ENCODE peak calls at places on chromosomes 16 and 17, in seven cellular contexts. T, I, V, M, K, S and Z are unnamed samples.

GRCh38 chr16:65524997-65525396 is 403.1 kb upstream of the CDH11 start:
- DNase-seq in T (no peak), S (no peak), K (no peak), I (no peak), M (no peak), V (no peak), Z (peak; percentile 47)

GRCh38 chr17:27535975-27536374 is 79.7 kb downstream of the KSR1 start:
- DNase-seq in K (no peak), S (peak; percentile 19), I (no peak), V (no peak), T (no peak), M (no peak), Z (peak; percentile 37)

GRCh38 chr16:3012828-3013420 is at the start of gene CLDN9:
- DNase-seq in T (no peak), V (no peak), S (no peak), M (no peak), I (no peak), K (no peak), Z (no peak)

GRCh38 chr16:70437017-70437581 is 1.8 kb downstream of the ST3GAL2 start:
- DNase-seq in M (no peak), K (no peak), T (no peak), V (no peak), I (no peak), S (peak; percentile 71), Z (peak; percentile 89)

GRCh38 chr17:65278050-65278819 is 141.1 kb downstream of the RGS9 start:
- DNase-seq in I (peak; percentile 21), S (peak; percentile 87), M (no peak), T (peak; percentile 37), V (peak; percentile 65), K (no peak), Z (peak; percentile 78)

GRCh38 chr16:11121083-11121482 is 134.9 kb downstream of the SOCS1 start:
- DNase-seq in M (no peak), S (no peak), I (no peak), K (no peak), V (no peak), T (no peak), Z (no peak)

GRCh38 chr17:80785477-80786178 is 206.0 kb upstream of the CHMP6 start:
- DNase-seq in V (no peak), K (no peak), I (peak; percentile 67), M (no peak), T (no peak), S (no peak), Z (no peak)

GRCh38 chr17:4625181-4625601 is 16.3 kb downstream of the ALOX15 start:
- DNase-seq in K (no peak), S (no peak), I (no peak), M (no peak), V (no peak), T (no peak), Z (peak; percentile 22)

GRCh38 chr16:65148804-65149203 is 26.9 kb upstream of the CDH11 start:
- DNase-seq in K (no peak), T (no peak), M (no peak), V (no peak), S (no peak), I (no peak), Z (no peak)

GRCh38 chr16:75064403-75065148 is 52.0 kb downstream of the LDHD start:
- DNase-seq in S (no peak), K (no peak), M (no peak), I (peak; percentile 20), V (no peak), T (no peak), Z (no peak)

GRCh38 chr16:23323224-23324030 is 21.3 kb downstream of the SCNN1B start:
- DNase-seq in M (no peak), T (no peak), S (no peak), K (no peak), V (no peak), I (no peak), Z (no peak)

GRCh38 chr17:74652020-74652419 is 28.5 kb upstream of the CD300E start:
- DNase-seq in I (no peak), K (no peak), V (no peak), T (no peak), M (no peak), S (no peak), Z (no peak)

GRCh38 chr17:7017827-7018200 is 5.0 kb upstream of the BCL6B start:
- DNase-seq in I (peak; percentile 72), V (no peak), M (no peak), S (no peak), K (no peak), T (no peak), Z (no peak)